ENCODE peak calls at places on chromosomes 6 and 20, in ten cellular contexts. D, M, C, E, A, S, W, K, Y and U are unnamed samples.

GRCh38 chr20:1336699-1337387 is 7.9 kb upstream of the SDCBP2 start:
- DNase-seq in S (peak; percentile 22), D (no peak), E (peak; percentile 85), C (peak; percentile 60), K (peak; percentile 66), M (no peak), W (no peak), Y (peak; percentile 43), A (peak; percentile 75), U (no peak)

GRCh38 chr6:133903855-133904254 is 14.9 kb downstream of the TCF21 start:
- DNase-seq in M (no peak), E (no peak), S (no peak), C (no peak), D (no peak), Y (no peak), K (no peak), W (no peak), A (no peak), U (no peak)

GRCh38 chr6:151765444-151765886 is 42.0 kb upstream of the ESR1 start:
- DNase-seq in S (peak; percentile 24), C (peak; percentile 23), E (no peak), W (peak; percentile 94), K (peak; percentile 23), M (no peak), D (peak; percentile 80), Y (peak; percentile 82), A (no peak), U (peak; percentile 12)

GRCh38 chr6:3390698-3391097 is 66.2 kb downstream of the SLC22A23 start:
- DNase-seq in W (peak; percentile 97), D (no peak), A (no peak), K (no peak), Y (no peak), M (no peak), S (no peak), E (peak; percentile 79), C (peak; percentile 88), U (no peak)

GRCh38 chr6:84674395-84674794 is 90.0 kb downstream of the TBX18 start:
- DNase-seq in Y (no peak), K (no peak), S (no peak), E (no peak), C (no peak), D (no peak), A (no peak), W (no peak), M (no peak), U (no peak)

GRCh38 chr6:26199773-26200728 is 112.8 kb downstream of the HFE start:
- DNase-seq in C (no peak), E (no peak), Y (peak; percentile 52), D (no peak), K (no peak), A (no peak), S (no peak), W (peak; percentile 57), M (no peak), U (no peak)

GRCh38 chr6:27230758-27231111 is 16.8 kb upstream of the PRSS16 start:
- DNase-seq in M (no peak), C (no peak), D (peak; percentile 66), Y (no peak), S (no peak), A (no peak), E (no peak), W (no peak), K (no peak), U (no peak)

GRCh38 chr6:17869753-17870050 is 117.7 kb downstream of the KIF13A start:
- DNase-seq in W (no peak), E (no peak), C (no peak), S (no peak), Y (no peak), D (no peak), A (no peak), M (no peak), K (no peak), U (no peak)

GRCh38 chr6:53018443-53018842 is 23.4 kb upstream of the GSTA4 start:
- DNase-seq in W (no peak), M (no peak), E (no peak), K (no peak), A (no peak), Y (no peak), S (no peak), D (no peak), C (no peak), U (no peak)

GRCh38 chr6:53027131-53027718 is 32.1 kb upstream of the GSTA4 start:
- DNase-seq in A (no peak), K (no peak), S (no peak), M (no peak), Y (no peak), D (no peak), E (no peak), W (no peak), C (no peak), U (no peak)

GRCh38 chr6:53026526-53026925 is 31.4 kb upstream of the GSTA4 start:
- DNase-seq in C (no peak), S (no peak), W (no peak), A (no peak), K (no peak), Y (no peak), E (no peak), M (no peak), D (no peak), U (no peak)

GRCh38 chr6:53020005-53020744 is 25.1 kb upstream of the GSTA4 start:
- DNase-seq in E (no peak), S (no peak), M (no peak), A (no peak), C (no peak), K (no peak), Y (no peak), D (no peak), W (peak; percentile 88), U (no peak)

DNA sequence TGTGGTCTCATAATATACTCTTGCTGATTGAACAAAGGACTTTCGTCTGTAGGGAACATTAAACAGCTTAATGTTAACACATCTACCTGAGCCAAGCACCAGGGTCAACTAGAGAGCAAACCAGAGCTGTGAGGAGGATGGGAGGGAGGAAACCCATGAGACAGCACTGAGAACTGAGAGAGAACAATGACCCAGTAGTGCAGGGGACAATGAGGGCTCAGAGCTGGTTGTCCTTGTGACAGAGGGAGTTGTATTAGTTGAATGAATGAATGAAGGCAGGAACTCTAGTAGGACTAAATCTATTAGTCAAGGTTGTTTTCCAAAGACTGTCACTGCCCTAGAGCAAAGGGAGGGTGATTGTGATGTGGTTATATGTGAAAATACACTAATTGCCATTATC is 28.2 kb upstream of the GSTA4 start:
- DNase-seq in W (no peak), A (no peak), E (no peak), D (no peak), M (no peak), S (no peak), K (no peak), C (no peak), Y (no peak), U (no peak)
- H3K4me3 ChIP-seq in W (no peak overlapping the region), A (no peak overlapping the region), E (no peak overlapping the region), D (no peak overlapping the region), M (no peak overlapping the region), S (no peak overlapping the region), K (no peak overlapping the region), C (no peak overlapping the region), Y (no peak overlapping the region), U (no peak overlapping the region)

DNA sequence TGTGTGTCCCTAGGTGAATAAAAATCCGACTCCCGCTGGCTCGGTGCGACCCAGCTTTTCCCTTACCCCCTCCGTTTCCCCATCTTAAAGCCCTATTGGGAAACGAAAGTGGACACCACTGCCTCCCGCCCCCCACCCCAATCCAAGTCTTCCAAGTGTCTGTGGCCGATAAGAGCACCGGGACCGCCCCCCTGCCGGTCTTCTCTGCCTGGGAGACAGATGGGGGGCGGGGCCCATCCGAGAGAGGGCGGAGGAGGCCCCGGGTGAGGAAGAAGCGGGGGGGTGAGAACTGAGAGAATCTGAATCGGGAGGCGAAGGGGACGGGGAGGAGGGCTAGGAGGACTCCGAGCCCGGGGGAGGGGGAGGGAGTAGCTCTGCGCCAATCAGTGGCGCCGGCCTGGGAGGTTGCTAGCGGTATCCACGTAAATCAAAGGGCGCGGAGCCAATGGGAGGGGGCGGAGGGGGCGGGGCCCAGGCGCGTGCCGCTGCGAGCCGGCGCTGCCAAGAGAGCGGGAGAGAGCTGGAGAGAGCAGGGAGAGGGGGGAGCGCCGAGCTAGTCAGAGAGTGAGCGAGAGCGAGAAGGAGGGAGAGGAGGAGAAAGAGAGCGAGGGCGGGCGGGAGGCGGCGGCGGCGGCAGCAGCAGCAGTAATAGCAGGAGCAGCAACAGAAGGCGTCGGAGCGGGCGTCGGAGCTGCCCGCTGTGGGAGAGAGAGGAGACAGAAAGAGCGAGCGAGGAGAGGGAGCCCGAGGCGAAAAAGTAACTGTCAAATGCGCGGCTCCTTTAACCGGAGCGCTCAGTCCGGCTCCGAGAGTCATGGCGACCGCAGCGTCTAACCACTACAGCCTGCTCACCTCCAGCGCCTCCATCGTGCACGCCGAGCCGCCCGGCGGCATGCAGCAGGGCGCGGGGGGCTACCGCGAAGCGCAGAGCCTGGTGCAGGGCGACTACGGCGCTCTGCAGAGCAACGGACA is at the start of gene POU3F2:
- DNase-seq in E (no peak), C (peak; percentile 57), M (no peak), A (peak; percentile 76), S (peak; percentile 40), W (peak; percentile 81), K (peak; percentile 87), D (peak; percentile 98), Y (peak; percentile 98), U (peak; percentile 25)
- H3K4me3 ChIP-seq in E (peak within 1 kb of the TSS; percentile 69), C (peak within 1 kb of the TSS; percentile 40), M (peak within 1 kb of the TSS; percentile 65), A (peak within 1 kb of the TSS; percentile 16), S (peak within 1 kb of the TSS; percentile 66), W (peak within 1 kb of the TSS; percentile 50), K (peak within 1 kb of the TSS; percentile 58), D (peak within 1 kb of the TSS; percentile 46), Y (peak within 1 kb of the TSS; percentile 66), U (peak within 1 kb of the TSS; percentile 93)

DNA sequence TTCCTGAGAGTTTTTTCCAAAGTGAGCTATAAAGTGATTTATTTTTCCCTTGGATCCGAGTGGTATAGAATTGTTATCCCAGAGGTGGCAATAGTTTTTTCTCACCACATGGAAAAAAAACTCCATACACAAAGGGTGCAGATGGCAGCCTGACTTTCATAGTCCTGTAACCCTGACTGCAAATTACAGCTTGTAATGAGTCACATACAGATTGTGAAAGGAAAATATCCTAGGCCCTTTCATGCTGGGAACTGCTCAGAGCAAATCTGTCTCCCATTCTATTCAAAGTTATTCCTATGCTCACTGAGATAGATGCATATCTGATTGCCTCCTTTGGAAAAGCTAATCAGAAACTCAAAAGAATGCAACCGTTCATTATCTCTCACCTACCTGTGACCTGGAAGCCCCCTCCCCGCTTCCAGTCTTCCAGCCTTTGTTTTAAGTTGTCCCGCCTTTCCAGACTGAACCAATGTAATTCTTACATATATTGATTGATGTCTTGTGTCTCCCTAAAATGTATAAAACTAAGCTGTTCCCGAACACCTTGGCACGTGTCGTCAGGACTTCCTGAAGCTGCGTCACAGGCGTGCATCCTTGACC is 108.7 kb upstream of the MAP3K4 start:
- DNase-seq in Y (no peak), M (no peak), C (no peak), A (no peak), D (peak; percentile 97), K (no peak), S (no peak), W (peak; percentile 28), E (no peak), U (no peak)
- H3K4me3 ChIP-seq in Y (no peak overlapping the region), M (no peak overlapping the region), C (no peak overlapping the region), A (no peak overlapping the region), D (peak overlapping the region; percentile 66), K (no peak overlapping the region), S (no peak overlapping the region), W (no peak overlapping the region), E (no peak overlapping the region), U (no peak overlapping the region)

DNA sequence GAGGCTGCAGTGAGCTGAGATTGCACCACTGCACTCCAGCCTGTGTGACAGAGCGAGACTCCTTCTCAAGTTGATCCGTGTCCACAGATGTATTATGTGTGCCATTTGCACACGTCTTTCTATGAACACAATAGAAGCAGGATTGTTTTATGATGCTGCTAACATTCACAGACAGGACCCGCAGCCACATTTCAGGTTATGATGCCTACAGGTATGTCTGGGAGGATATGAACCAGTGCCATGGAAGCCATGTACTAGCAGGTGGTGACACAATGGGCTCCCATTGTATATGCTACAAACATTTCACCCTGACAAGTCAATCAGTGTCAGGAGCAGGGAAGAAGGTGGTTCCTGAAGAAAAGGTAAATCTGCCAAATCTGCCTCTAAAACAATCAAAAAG is 4.3 kb downstream of the TRAM2 start:
- DNase-seq in D (no peak), A (no peak), E (no peak), C (no peak), M (no peak), K (no peak), Y (no peak), S (no peak), W (no peak), U (no peak)
- H3K4me3 ChIP-seq in D (no peak overlapping the region), A (no peak overlapping the region), E (no peak overlapping the region), C (no peak overlapping the region), M (no peak overlapping the region), K (no peak overlapping the region), Y (peak overlapping the region; percentile 30), S (no peak overlapping the region), W (peak overlapping the region; percentile 99), U (peak overlapping the region; percentile 91)